ENCODE peak calls at places on chromosomes 2 and 18, in nine cellular contexts. S is fibroblast of lung, N is adrenal gland, A is lower lobe of right lung, Z is BE2C, X is neural progenitor cell, F is heart left ventricle, C is GM23338, J is ascending aorta. V is an unnamed sample.

GRCh38 chr2:43714164-43714563 is 37.9 kb upstream of the C1GALT1C1L start:
- DNase-seq in Z (no peak), J (no peak), F (no peak), A (no peak), X (no peak), S (peak; percentile 58), C (no peak), N (no peak), V (no peak)

GRCh38 chr2:29504746-29505145 is 389.5 kb downstream of the CLIP4 start:
- DNase-seq in J (no peak), F (no peak), X (no peak), N (no peak), A (no peak), Z (no peak), S (no peak), C (no peak), V (no peak)

GRCh38 chr2:30253873-30254691 is 22.7 kb downstream of the LBH start:
- DNase-seq in A (no peak), N (no peak), S (no peak), F (no peak), X (no peak), Z (no peak), C (no peak), J (no peak), V (no peak)

GRCh38 chr2:62808554-62808953 is 103.0 kb downstream of the EHBP1 start:
- DNase-seq in C (no peak), F (no peak), N (no peak), Z (no peak), J (no peak), A (no peak), X (no peak), S (no peak), V (no peak)

GRCh38 chr2:128511731-128512663 is 193.3 kb upstream of the HS6ST1 start:
- DNase-seq in X (no peak), C (no peak), F (no peak), Z (no peak), A (no peak), S (no peak), N (no peak), J (no peak), V (peak; percentile 44)

GRCh38 chr2:208501217-208501616 is 94.6 kb downstream of the PTH2R start:
- DNase-seq in S (no peak), F (no peak), J (no peak), X (peak; percentile 68), Z (peak; percentile 46), N (peak; percentile 2), A (no peak), C (peak; percentile 71), V (no peak)

GRCh38 chr2:189874571-189875320 is 90.5 kb downstream of the PMS1 start:
- DNase-seq in Z (no peak), F (no peak), C (no peak), X (no peak), A (no peak), J (no peak), S (no peak), N (no peak), V (no peak)

GRCh38 chr2:28406276-28407096 is 13.8 kb downstream of the FOSL2 start:
- DNase-seq in S (peak; percentile 80), N (peak; percentile 67), X (no peak), J (peak; percentile 83), Z (no peak), F (no peak), A (peak; percentile 86), C (no peak), V (peak; percentile 87)

GRCh38 chr2:24220534-24221281 is 45.9 kb downstream of the FAM228A start:
- DNase-seq in A (no peak), J (no peak), X (no peak), C (no peak), F (no peak), N (no peak), S (no peak), Z (no peak), V (no peak)

GRCh38 chr2:12702661-12703121 is 14.0 kb upstream of the TRIB2 start:
- DNase-seq in J (no peak), X (peak; percentile 12), Z (no peak), F (peak; percentile 43), S (peak; percentile 89), N (no peak), A (no peak), C (no peak), V (no peak)

GRCh38 chr2:166090346-166090745 is 37.5 kb downstream of the SCN1A start:
- DNase-seq in Z (no peak), F (no peak), N (no peak), X (no peak), S (peak; percentile 81), C (no peak), J (no peak), A (no peak), V (no peak)

GRCh38 chr2:240930096-240930630 is 24.0 kb downstream of the CROCC2 start:
- DNase-seq in F (peak; percentile 4), C (no peak), A (peak; percentile 40), Z (peak; percentile 8), N (no peak), J (peak; percentile 59), S (no peak), X (no peak), V (peak; percentile 62)

GRCh38 chr2:230877737-230878598 is 13.2 kb downstream of the ITM2C start:
- DNase-seq in X (no peak), N (no peak), C (no peak), Z (no peak), A (no peak), F (no peak), S (no peak), J (peak; percentile 53), V (peak; percentile 43)

GRCh38 chr2:130388221-130388907 is 32.5 kb downstream of the PTPN18 start:
- DNase-seq in N (no peak), J (no peak), A (no peak), C (no peak), S (no peak), X (no peak), Z (no peak), F (no peak), V (no peak)

GRCh38 chr2:11498543-11499034 is 32.6 kb upstream of the E2F6 start:
- DNase-seq in C (no peak), J (no peak), A (no peak), X (peak; percentile 36), N (peak; percentile 94), F (peak; percentile 89), S (peak; percentile 30), Z (peak; percentile 59), V (no peak)

GRCh38 chr2:148876190-148876588 is 1.2 kb downstream of the KIF5C start:
- DNase-seq in C (peak; percentile 71), N (no peak), J (no peak), A (no peak), F (no peak), Z (peak; percentile 59), S (no peak), X (peak; percentile 87), V (no peak)

GRCh38 chr2:120985174-120985996 is 249.7 kb downstream of the GLI2 start:
- DNase-seq in Z (no peak), N (no peak), J (no peak), A (no peak), X (no peak), C (no peak), F (no peak), S (no peak), V (no peak)

DNA sequence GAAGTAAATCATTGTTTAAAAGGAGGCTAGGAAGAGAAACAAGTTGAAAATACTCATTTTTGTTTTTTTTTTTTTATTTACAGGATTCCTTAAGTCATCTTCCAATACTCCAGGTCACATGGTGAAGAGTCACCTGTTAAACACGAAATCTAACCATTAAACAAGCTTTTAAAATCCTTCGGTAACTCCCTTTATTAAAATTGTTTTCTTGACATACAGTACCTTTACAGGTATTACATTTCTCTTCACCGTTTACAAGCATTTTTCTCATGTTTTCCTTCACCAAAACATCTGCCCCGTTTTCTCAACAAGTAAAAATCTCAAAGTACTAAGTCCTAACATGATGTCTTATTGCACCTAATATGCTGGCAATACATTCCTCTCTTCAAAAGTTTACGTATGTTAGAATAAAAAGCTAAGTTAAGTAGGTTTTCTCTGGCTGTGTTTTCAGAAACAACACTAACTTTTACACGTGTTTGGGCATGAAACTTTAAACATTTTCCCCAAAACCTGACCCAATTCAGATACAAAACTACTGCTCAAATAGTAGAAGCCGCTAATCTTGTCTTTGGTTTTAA is 1.1 kb downstream of the PUM2 start:
- DNase-seq in X (no peak), Z (no peak), J (no peak), N (no peak), F (no peak), S (no peak), A (no peak), C (no peak), V (no peak)
- H3K4me1 ChIP-seq in X (peaks cover 57% of the 10 kb centered on the region), Z (peaks cover 15% of the 10 kb centered on the region), J (peaks cover 29% of the 10 kb centered on the region), N (peaks cover 26% of the 10 kb centered on the region), F (peaks cover 47% of the 10 kb centered on the region), S (peaks cover 9% of the 10 kb centered on the region), A (peaks cover 56% of the 10 kb centered on the region), C (peaks cover 55% of the 10 kb centered on the region), V (peaks cover 50% of the 10 kb centered on the region)

DNA sequence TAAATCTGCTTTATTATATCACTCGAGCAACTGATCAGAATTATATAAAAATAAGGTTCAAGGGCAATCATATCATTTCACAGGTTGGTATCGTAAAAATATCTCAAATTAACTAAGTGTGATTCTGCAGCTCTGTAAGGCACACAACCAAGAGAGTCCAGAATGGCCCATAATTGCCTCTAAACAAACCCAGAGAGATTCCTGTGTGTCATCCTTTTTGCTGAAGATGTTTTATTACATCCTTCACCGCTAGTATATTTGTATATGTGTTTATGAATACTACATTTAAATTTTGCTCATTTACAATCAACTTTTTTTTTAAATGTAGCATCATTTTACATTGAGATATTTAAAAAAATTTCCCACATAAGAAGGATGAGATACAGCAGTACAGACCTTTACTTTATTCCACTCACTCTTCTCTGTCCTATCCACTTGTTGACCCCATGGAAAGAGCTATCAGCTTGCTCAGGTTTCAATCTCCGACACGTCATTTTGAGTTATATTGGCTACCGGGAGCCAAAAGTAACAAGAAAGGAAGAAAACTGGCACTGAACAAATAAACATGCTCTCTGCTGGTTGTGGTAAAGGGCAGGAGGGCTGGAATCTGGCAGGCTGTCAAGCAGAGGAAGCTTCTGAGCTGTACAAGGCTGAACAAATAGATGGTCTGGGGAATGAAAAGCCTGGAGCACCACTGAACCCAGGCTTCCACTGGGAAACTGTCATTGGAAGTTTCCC is 23.1 kb downstream of the PLA2R1 start:
- DNase-seq in N (peak; percentile 13), F (peak; percentile 21), S (peak; percentile 81), X (no peak), A (no peak), Z (no peak), C (no peak), J (no peak), V (no peak)
- H3K4me1 ChIP-seq in N (no peaks in the 10 kb centered on the region), F (peaks cover 3% of the 10 kb centered on the region), S (no peaks in the 10 kb centered on the region), X (peaks cover 16% of the 10 kb centered on the region), A (no peaks in the 10 kb centered on the region), Z (no peaks in the 10 kb centered on the region), C (peaks cover 7% of the 10 kb centered on the region), J (peaks cover 11% of the 10 kb centered on the region), V (peaks cover 4% of the 10 kb centered on the region)

DNA sequence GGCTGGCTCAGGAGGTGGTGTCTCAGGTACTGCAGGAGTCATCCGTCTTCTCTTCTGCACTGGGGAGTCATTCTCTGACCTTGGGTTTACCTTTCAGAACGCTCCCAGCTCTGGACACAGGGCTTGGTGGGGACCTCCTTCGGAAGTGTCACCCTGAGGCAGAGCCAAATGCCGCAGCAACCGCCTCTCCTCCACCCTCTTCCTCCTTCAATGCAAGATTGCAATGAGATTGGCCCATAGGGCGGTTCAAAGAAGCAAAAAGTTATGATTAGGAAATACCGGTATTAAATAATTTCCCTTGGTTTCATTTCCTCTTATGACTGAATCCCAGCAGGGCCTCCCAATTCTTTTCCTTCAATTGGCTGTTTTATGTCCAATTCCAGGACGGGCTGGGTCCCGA is 178.8 kb downstream of the ACKR3 start:
- DNase-seq in A (peak; percentile 68), S (peak; percentile 25), X (no peak), F (peak; percentile 32), N (peak; percentile 24), Z (no peak), J (no peak), C (no peak), V (no peak)
- H3K4me1 ChIP-seq in A (peaks cover 30% of the 10 kb centered on the region), S (peaks cover 3% of the 10 kb centered on the region), X (peaks cover 42% of the 10 kb centered on the region), F (peaks cover 18% of the 10 kb centered on the region), N (no peaks in the 10 kb centered on the region), Z (no peaks in the 10 kb centered on the region), J (peaks cover 11% of the 10 kb centered on the region), C (peaks cover 12% of the 10 kb centered on the region), V (peaks cover 13% of the 10 kb centered on the region)

GRCh38 chr18:45825258-45825744 is at the start of gene SIGLEC15:
- DNase-seq in A (no peak), F (no peak), Z (no peak), N (no peak), X (no peak), S (no peak), J (no peak), C (no peak), V (no peak)
- H3K4me1 ChIP-seq in A (peaks cover 27% of the 10 kb centered on the region), F (peaks cover 10% of the 10 kb centered on the region), Z (no peaks in the 10 kb centered on the region), N (peaks cover 11% of the 10 kb centered on the region), X (peaks cover 6% of the 10 kb centered on the region), S (peaks cover 26% of the 10 kb centered on the region), J (peaks cover 8% of the 10 kb centered on the region), C (no peaks in the 10 kb centered on the region), V (peaks cover 23% of the 10 kb centered on the region)

V was measured in upper lobe of right lung.